ENCODE peak calls at places on chromosomes 12 and 14, in nine cellular contexts. K is EL; W is SW 1271; Z is NCI-H2171 treated with DMSO at 0.1 percent for 48 hours; V is HCT116; Y is anterior cingulate cortex; B is activated CD4-positive, CD25-positive, alpha-beta regulatory T cell treated with anti-CD3 and anti-CD28 coated beads, Interleukin-2, amount 50 U/mL, for 72 hours; R is HTR-8/SVneo; I is H9. G is an unnamed sample.

GRCh38 chr12:3601466-3602150 is 110.6 kb downstream of the PRMT8 start:
- DNase-seq in K (no peak), W (no peak), Z (no peak), V (no peak), Y (no peak), B (no peak), R (no peak), I (no peak), G (no peak)

GRCh38 chr12:129607293-129607692 is 296.5 kb downstream of the TMEM132D start:
- DNase-seq in K (no peak), W (no peak), Z (no peak), V (no peak), Y (no peak), B (no peak), R (no peak), I (no peak), G (no peak)

GRCh38 chr12:100114574-100114973 is 28.1 kb downstream of the BLTP3B start:
- DNase-seq in K (no peak), W (no peak), Z (no peak), V (no peak), Y (no peak), B (no peak), R (no peak), I (no peak), G (no peak)

GRCh38 chr12:14960548-14961465 is 594 bp downstream of the ARHGDIB start:
- DNase-seq in K (peak; percentile 51), W (peak; percentile 22), Z (no peak), V (no peak), Y (no peak), B (no peak), R (peak; percentile 18), I (no peak), G (peak; percentile 85)

GRCh38 chr12:3542911-3543310 is 51.9 kb downstream of the PRMT8 start:
- DNase-seq in K (peak; percentile 23), W (no peak), Z (no peak), V (no peak), Y (no peak), B (no peak), R (no peak), I (no peak), G (peak; percentile 54)

GRCh38 chr12:52798003-52798670 is 2.2 kb upstream of the KRT3 start:
- DNase-seq in K (peak; percentile 87), W (no peak), Z (no peak), V (no peak), Y (no peak), B (no peak), R (no peak), I (no peak), G (no peak)

GRCh38 chr12:55659486-55660385 is 23.0 kb downstream of the OR10P1 start:
- DNase-seq in K (peak; percentile 34), W (peak; percentile 25), Z (peak; percentile 22), V (no peak), Y (no peak), B (no peak), R (no peak), I (no peak), G (no peak)

GRCh38 chr12:61563640-61564039 is 696.6 kb upstream of the USP15 start:
- DNase-seq in K (no peak), W (no peak), Z (no peak), V (no peak), Y (no peak), B (no peak), R (no peak), I (no peak), G (no peak)

GRCh38 chr12:11545438-11546330 is 103.8 kb upstream of the ETV6 start:
- DNase-seq in K (peak; percentile 16), W (no peak), Z (no peak), V (no peak), Y (no peak), B (peak; percentile 44), R (no peak), I (no peak), G (no peak)

GRCh38 chr12:24425601-24425970 is 476.1 kb upstream of the SOX5 start:
- DNase-seq in K (no peak), W (no peak), Z (no peak), V (no peak), Y (no peak), B (no peak), R (no peak), I (no peak), G (no peak)

GRCh38 chr12:95460105-95460504 is 13.8 kb upstream of the METAP2 start:
- DNase-seq in K (no peak), W (no peak), Z (no peak), V (no peak), Y (no peak), B (no peak), R (no peak), I (no peak), G (no peak)

GRCh38 chr14:105475269-105475915 is 771 bp downstream of the CRIP2 start:
- DNase-seq in K (no peak), W (no peak), Z (no peak), V (no peak), Y (peak; percentile 47), B (no peak), R (no peak), I (no peak), G (no peak)

GRCh38 chr12:20436367-20436766 is 68.0 kb downstream of the PDE3A start:
- DNase-seq in K (peak; percentile 51), W (no peak), Z (no peak), V (no peak), Y (no peak), B (no peak), R (no peak), I (no peak), G (no peak)

GRCh38 chr12:107145397-107145796 is 52.0 kb upstream of the CRY1 start:
- DNase-seq in K (peak; percentile 60), W (no peak), Z (no peak), V (no peak), Y (no peak), B (no peak), R (peak; percentile 35), I (no peak), G (no peak)

GRCh38 chr12:32418221-32418620 is 18.9 kb downstream of the FGD4 start:
- DNase-seq in K (no peak), W (no peak), Z (no peak), V (no peak), Y (no peak), B (no peak), R (no peak), I (no peak), G (no peak)

GRCh38 chr12:90905691-90906370 is 49.1 kb downstream of the CCER1 start:
- DNase-seq in K (peak; percentile 16), W (no peak), Z (no peak), V (no peak), Y (no peak), B (no peak), R (no peak), I (no peak), G (no peak)

GRCh38 chr14:104505085-104506074 is 74.2 kb upstream of the C14orf180 start:
- DNase-seq in K (no peak), W (no peak), Z (no peak), V (no peak), Y (no peak), B (no peak), R (no peak), I (peak; percentile 25), G (no peak)

GRCh38 chr12:52615208-52615868 is 3.0 kb downstream of the KRT73 start:
- DNase-seq in K (peak; percentile 8), W (no peak), Z (no peak), V (no peak), Y (no peak), B (no peak), R (no peak), I (peak; percentile 14), G (no peak)

GRCh38 chr14:90545966-90546751 is 149.3 kb downstream of the CALM1 start:
- DNase-seq in K (no peak), W (no peak), Z (no peak), V (no peak), Y (peak; percentile 56), B (no peak), R (no peak), I (no peak), G (no peak)

GRCh38 chr14:92481386-92481785 is 32.2 kb upstream of the RIN3 start:
- DNase-seq in K (no peak), W (no peak), Z (no peak), V (no peak), Y (no peak), B (no peak), R (no peak), I (peak; percentile 26), G (no peak)

GRCh38 chr12:108399514-108399913 is 60.4 kb upstream of the CMKLR1 start:
- DNase-seq in K (no peak), W (no peak), Z (no peak), V (no peak), Y (no peak), B (no peak), R (no peak), I (no peak), G (no peak)

GRCh38 chr14:102630405-102630804 is 38.0 kb downstream of the RCOR1 start:
- DNase-seq in K (no peak), W (no peak), Z (peak; percentile 84), V (no peak), Y (no peak), B (no peak), R (no peak), I (no peak), G (no peak)

GRCh38 chr12:51997156-51997555 is 9.6 kb upstream of the TAMALIN start:
- DNase-seq in K (no peak), W (no peak), Z (no peak), V (no peak), Y (no peak), B (no peak), R (no peak), I (no peak), G (no peak)

GRCh38 chr12:68775121-68775520 is 29.1 kb downstream of the SLC35E3 start:
- DNase-seq in K (no peak), W (no peak), Z (no peak), V (no peak), Y (no peak), B (no peak), R (no peak), I (no peak), G (no peak)

GRCh38 chr14:105083926-105084685 is 18.9 kb upstream of the GPR132 start:
- DNase-seq in K (no peak), W (no peak), Z (no peak), V (no peak), Y (no peak), B (no peak), R (no peak), I (no peak), G (no peak)

GRCh38 chr12:5375547-5376295 is 56.2 kb upstream of the NTF3 start:
- DNase-seq in K (no peak), W (no peak), Z (no peak), V (no peak), Y (no peak), B (no peak), R (no peak), I (no peak), G (peak; percentile 24)

GRCh38 chr12:57738661-57739237 is at the start of gene AGAP2:
- DNase-seq in K (no peak), W (no peak), Z (peak; percentile 49), V (no peak), Y (peak; percentile 38), B (no peak), R (peak; percentile 56), I (peak; percentile 79), G (no peak)

GRCh38 chr12:40832668-40833067 is 140.4 kb downstream of the CNTN1 start:
- DNase-seq in K (no peak), W (no peak), Z (no peak), V (no peak), Y (no peak), B (no peak), R (no peak), I (no peak), G (no peak)

G was measured in PC-9.